ENCODE peak calls at places on chromosomes 4 and X, in six cellular contexts. W, U, K, F, H and N are unnamed samples. For H3K36me3 and H3K4me1, the result is how much of the 10 kb centered on the place peaks cover.

GRCh38 chr4:88166608-88167007 is 8.2 kb upstream of the ABCG2 start:
- DNase-seq in W (no peak), H (no peak), U (no peak), K (no peak), F (no peak), N (no peak)

GRCh38 chr4:88964450-88964849 is 92.5 kb downstream of the FAM13A start:
- DNase-seq in W (no peak), U (peak), F (no peak), H (no peak), K (no peak), N (no peak)

GRCh38 chr4:102713096-102713495 is 47.7 kb downstream of the MANBA start:
- DNase-seq in W (no peak), U (no peak), H (no peak), K (no peak), F (no peak), N (no peak)

GRCh38 chr4:147830987-147831386 is 99.1 kb downstream of the ARHGAP10 start:
- DNase-seq in U (peak), F (no peak), W (no peak), H (no peak), K (no peak), N (no peak)

GRCh38 chr4:166012129-166013078 is 139.4 kb downstream of the TLL1 start:
- DNase-seq in U (no peak), W (no peak), F (no peak), K (no peak), H (no peak), N (no peak)

GRCh38 chrX:12370444-12371089 is 232.3 kb downstream of the FRMPD4 start:
- DNase-seq in F (no peak), U (peak), W (no peak), H (no peak), K (no peak), N (no peak)

GRCh38 chr4:118954246-118954645 is 65.6 kb downstream of the SYNPO2 start:
- DNase-seq in U (peak), H (no peak), W (no peak), K (no peak), F (peak), N (no peak)

GRCh38 chr4:16264798-16265197 is 38.5 kb upstream of the TAPT1 start:
- DNase-seq in F (peak), H (peak), W (no peak), U (peak), K (peak), N (no peak)

GRCh38 chr4:148007789-148008188 is 275.9 kb downstream of the ARHGAP10 start:
- DNase-seq in H (no peak), U (peak), K (no peak), W (no peak), F (no peak), N (no peak)

GRCh38 chr4:57064120-57064519 is 46.1 kb downstream of the IGFBP7 start:
- DNase-seq in K (no peak), W (no peak), F (no peak), U (no peak), H (no peak), N (no peak)
- H3K36me3 ChIP-seq in K (under half), W (under half), F (under half), U (under half), H (under half), N (under half)

GRCh38 chr4:139553751-139554670 is 2.0 kb downstream of the SETD7 start:
- DNase-seq in W (no peak), H (no peak), K (no peak), F (peak), U (peak), N (no peak)
- H3K4me1 ChIP-seq in W (under half), H (under half), K (under half), F (half or more), U (under half), N (under half)

GRCh38 chr4:19030536-19030935 is 1009.0 kb upstream of the LCORL start:
- DNase-seq in W (no peak), F (no peak), K (no peak), U (no peak), H (no peak), N (no peak)
- H3K9ac ChIP-seq in W (no peak), F (no peak), K (no peak), U (no peak), H (no peak), N (no peak)

DNA sequence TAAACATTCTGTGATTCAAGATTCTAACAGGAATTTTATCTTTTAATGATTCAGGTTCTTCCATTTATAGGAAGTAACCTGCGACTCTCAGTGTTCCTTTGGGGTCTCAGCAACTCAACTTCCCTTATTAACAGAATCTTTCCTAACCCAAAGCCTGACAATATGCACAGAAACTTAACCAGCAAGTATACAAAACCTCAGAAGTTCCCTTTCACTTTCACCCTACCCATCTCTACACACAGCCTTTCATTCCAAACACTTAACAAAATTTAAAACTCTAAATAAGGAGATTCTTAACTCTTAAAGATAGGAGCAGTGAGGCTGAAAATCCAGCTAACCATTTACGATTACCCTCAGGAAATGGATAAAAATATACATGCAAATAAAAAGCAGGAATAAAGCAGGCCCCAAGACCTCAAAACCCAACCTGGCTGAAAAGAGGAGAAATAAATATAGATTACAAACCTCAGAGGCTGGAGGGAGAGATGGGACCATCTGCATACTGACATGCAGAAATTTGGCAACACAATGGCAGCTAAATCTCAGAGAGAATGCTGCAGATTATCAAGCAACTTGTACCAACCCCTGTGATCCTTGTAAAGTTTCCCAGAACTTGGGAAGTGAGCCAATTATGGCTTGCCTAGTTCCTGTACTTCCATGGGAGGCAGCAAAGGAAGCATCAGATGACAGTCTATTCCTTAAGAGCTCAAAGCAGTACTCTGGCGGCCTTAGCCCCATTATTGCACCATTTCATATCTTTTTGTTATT is 101.0 kb downstream of the ATP11C start:
- DNase-seq in W (no peak), K (no peak), U (peak), F (no peak), H (peak), N (no peak)
- H3K36me3 ChIP-seq in W (under half), K (under half), U (under half), F (under half), H (under half), N (under half)

GRCh38 chr4:122766950-122767349 is 34.4 kb downstream of the BBS12 start:
- DNase-seq in F (no peak), W (no peak), U (no peak), H (no peak), K (peak), N (no peak)
- H3K4me1 ChIP-seq in F (under half), W (under half), U (under half), H (under half), K (under half), N (under half)

DNA sequence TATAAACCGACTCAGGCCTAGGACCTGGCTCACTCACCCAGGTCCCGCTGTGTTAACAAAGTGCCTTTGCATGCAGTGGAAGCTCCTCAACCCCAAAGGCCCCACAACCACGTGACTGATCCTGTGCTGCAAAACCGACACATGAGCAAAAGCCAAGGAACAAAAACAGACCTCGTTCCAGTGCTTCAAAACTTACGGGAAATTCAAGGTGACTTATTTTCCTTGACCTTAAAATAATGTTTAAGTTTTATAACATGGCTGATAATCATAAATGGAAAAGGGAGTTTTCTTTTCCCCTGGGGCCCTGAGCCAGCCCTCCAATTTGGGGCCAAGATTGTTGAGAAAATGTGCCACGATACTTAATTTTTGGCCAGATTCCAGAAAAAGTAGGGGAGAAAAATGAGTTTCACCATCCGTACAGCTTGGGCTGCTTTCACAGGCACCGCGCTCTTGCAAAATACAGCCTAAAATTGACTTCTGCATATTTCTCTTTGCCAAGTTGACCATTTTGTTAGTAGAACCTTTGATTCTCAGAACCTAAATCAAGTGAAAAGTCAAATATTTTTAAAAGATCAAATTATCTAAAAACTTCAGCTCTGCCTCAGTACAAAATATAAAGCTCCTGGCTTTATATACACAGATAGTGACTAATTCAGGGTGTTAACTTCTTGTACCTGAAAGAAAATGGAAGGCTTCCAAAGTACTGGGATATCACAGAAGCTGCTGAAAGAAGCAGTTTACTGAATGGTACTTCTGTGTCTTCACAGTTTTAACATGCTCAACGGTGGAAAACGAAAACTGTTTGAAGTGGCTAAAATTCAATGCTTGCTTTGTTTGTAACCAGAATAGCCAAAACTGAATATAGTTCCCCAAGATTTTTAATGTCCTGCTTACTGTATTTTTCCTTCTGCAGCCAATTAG is 93.8 kb downstream of the APBB2 start:
- DNase-seq in W (no peak), F (no peak), K (no peak), H (no peak), U (peak), N (no peak)
- H3K9ac ChIP-seq in W (no peak), F (no peak), K (no peak), H (no peak), U (no peak), N (no peak)